ENCODE peak calls at places on chromosomes 7 and 10, in eight cellular contexts. K, Y, Q, S, X, V, U and F are unnamed samples.

GRCh38 chr10:111057006-111057405 is 19.8 kb upstream of the ADRA2A start:
- DNase-seq in V (no peak), X (no peak), S (no peak), Y (no peak), K (no peak), Q (no peak), U (no peak), F (no peak)

GRCh38 chr7:157620616-157621015 is 283.8 kb downstream of the DNAJB6 start:
- DNase-seq in Q (no peak), K (peak; percentile 57), V (no peak), Y (no peak), X (no peak), U (no peak), S (no peak), F (no peak)

GRCh38 chr7:107882766-107883165 is 8.2 kb upstream of the DLD start:
- DNase-seq in Q (no peak), S (no peak), X (no peak), V (no peak), Y (no peak), K (no peak), U (no peak), F (no peak)

GRCh38 chr10:90087197-90088007 is 386.0 kb downstream of the KIF20B start:
- DNase-seq in X (no peak), Y (no peak), U (no peak), V (no peak), K (no peak), Q (peak; percentile 93), S (peak; percentile 81), F (no peak)

GRCh38 chr7:30925913-30926312 is 14.3 kb downstream of the AQP1 start:
- DNase-seq in V (no peak), Y (peak; percentile 4), S (no peak), Q (no peak), U (no peak), K (peak; percentile 51), X (peak; percentile 28), F (no peak)

GRCh38 chr7:51067757-51068156 is 248.9 kb downstream of the COBL start:
- DNase-seq in X (peak; percentile 62), V (peak; percentile 63), S (peak; percentile 80), Y (peak; percentile 49), Q (peak; percentile 77), K (peak; percentile 76), U (no peak), F (no peak)

GRCh38 chr10:23439452-23439919 is 611 bp downstream of the OTUD1 start:
- DNase-seq in U (no peak), Q (no peak), S (no peak), Y (no peak), K (peak; percentile 66), V (no peak), X (no peak), F (peak; percentile 60)

GRCh38 chr7:129782257-129783096 is 170.3 kb downstream of the UBE2H start:
- DNase-seq in K (no peak), X (no peak), U (no peak), Q (no peak), V (peak; percentile 23), Y (no peak), S (no peak), F (no peak)

GRCh38 chr7:145009866-145010265 is 174.0 kb upstream of the TPK1 start:
- DNase-seq in X (no peak), U (no peak), V (no peak), K (no peak), S (no peak), Q (no peak), Y (no peak), F (no peak)

GRCh38 chr10:132506711-132507466 is 30.7 kb upstream of the INPP5A start:
- DNase-seq in X (no peak), Y (no peak), U (no peak), S (peak; percentile 59), Q (peak; percentile 79), V (no peak), K (peak; percentile 78), F (no peak)

GRCh38 chr10:132368881-132369635 is 27.9 kb upstream of the PWWP2B start:
- DNase-seq in Y (no peak), U (no peak), K (peak; percentile 33), S (no peak), X (no peak), Q (peak; percentile 47), V (no peak), F (no peak)

GRCh38 chr7:148110097-148110868 is 480.3 kb upstream of the C7orf33 start:
- DNase-seq in U (peak; percentile 33), X (no peak), S (no peak), V (no peak), Q (no peak), Y (no peak), K (no peak), F (no peak)

GRCh38 chr7:138170959-138171703 is 94.9 kb downstream of the AKR1D1 start:
- DNase-seq in X (no peak), Y (no peak), V (no peak), K (no peak), Q (no peak), S (no peak), U (no peak), F (no peak)

GRCh38 chr10:73338801-73339368 is 19.8 kb downstream of the CFAP70 start:
- DNase-seq in U (no peak), K (no peak), S (no peak), V (no peak), Y (no peak), Q (no peak), X (no peak), F (no peak)

GRCh38 chr10:132461683-132462231 is 64.8 kb downstream of the PWWP2B start:
- DNase-seq in U (no peak), K (no peak), Q (no peak), Y (no peak), V (no peak), X (no peak), S (no peak), F (no peak)

GRCh38 chr10:124006526-124006925 is 86.9 kb downstream of the CHST15 start:
- DNase-seq in V (no peak), Y (no peak), U (no peak), S (no peak), X (no peak), Q (no peak), K (peak; percentile 62), F (no peak)

GRCh38 chr7:155011081-155011480 is 8.2 kb upstream of the PAXIP1 start:
- DNase-seq in U (peak; percentile 43), X (no peak), V (no peak), Q (no peak), K (no peak), S (no peak), Y (no peak), F (no peak)

GRCh38 chr7:155007947-155008346 is 5.0 kb upstream of the PAXIP1 start:
- DNase-seq in Q (peak; percentile 11), V (no peak), K (no peak), X (no peak), S (peak; percentile 5), Y (no peak), U (no peak), F (no peak)

DNA sequence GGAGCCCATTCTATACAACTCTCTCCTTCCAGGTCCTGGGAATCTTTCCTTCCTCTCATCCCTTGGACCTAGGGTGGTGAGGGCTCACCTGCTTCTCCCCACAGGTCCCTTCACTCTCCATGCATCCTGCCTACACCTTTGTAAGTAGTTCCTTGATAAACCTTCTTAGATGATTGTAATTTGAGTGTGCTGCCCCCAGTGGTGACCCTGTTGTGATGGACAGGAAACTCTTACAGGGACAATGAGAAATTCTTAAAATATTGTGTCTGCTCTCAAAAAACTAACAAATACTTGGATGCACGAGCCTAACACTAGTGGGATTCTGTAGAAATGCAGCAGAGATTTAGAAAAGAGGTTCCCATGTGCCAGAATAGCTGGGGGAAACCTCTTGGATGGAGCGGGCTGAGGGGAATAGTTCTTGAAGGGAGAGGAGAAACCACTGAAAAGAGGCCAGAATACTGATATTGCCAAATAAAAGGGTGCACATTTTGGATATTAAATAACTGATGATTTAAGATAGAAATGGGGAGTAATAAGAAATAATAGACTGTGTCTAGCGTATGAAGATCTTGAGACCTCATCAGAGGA is 6.7 kb upstream of the PAXIP1 start:
- DNase-seq in S (no peak), Q (peak; percentile 5), V (no peak), X (no peak), K (no peak), U (no peak), Y (no peak), F (no peak)
- TF ChIP-seq CTCF in S (peak; percentile 39), Q (peak; percentile 37), V (peak; percentile 73), X (no peak), K (no peak), U (peak; percentile 58), Y (peak; percentile 56), F (no peak)

DNA sequence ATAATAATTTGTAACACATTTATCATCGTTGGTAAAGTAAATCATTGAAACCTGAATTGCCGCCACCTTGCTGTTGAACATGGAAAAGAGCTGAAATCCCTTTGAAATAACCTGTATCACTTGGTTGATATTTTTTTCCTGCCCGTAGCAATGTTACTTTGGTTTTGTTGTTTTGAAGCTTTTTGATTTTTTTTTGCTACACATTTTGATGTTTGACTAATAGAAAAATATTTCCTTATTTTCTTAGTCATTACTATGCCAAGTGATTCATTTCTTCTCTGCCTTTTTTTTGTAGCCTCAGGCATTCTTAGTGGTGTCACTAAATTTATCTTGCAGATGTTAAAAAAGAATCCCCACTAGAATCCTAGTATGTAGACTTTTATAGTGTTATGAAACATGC is 235.1 kb upstream of the MEOX2 start:
- DNase-seq in S (no peak), U (no peak), Y (no peak), Q (peak; percentile 54), X (no peak), V (no peak), K (no peak), F (no peak)
- TF ChIP-seq CTCF in S (no peak), U (no peak), Y (no peak), Q (no peak), X (no peak), V (no peak), K (no peak), F (no peak)

DNA sequence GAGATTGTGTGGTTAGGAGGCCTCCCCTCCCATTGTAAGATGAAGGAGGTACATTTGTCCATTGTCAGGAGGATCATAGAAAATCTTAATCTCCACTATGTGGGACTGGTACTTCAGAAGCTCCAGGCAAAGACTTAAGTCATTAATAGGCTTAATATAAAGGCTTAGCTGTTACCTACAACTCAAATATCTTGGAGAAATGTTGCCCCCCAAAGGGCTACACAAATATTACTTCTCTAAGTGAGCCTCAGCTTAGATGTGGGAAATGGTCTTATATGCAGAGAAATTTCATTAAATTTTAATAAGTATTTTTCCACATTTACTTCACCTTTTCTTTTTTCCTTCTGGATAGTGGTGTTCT is 27.2 kb downstream of the TAS2R41 start:
- DNase-seq in U (no peak), V (no peak), S (peak; percentile 28), Y (no peak), Q (no peak), K (no peak), X (no peak), F (no peak)
- TF ChIP-seq CTCF in U (no peak), V (peak; percentile 29), S (peak; percentile 6), Y (no peak), Q (no peak), K (no peak), X (no peak), F (no peak)

DNA sequence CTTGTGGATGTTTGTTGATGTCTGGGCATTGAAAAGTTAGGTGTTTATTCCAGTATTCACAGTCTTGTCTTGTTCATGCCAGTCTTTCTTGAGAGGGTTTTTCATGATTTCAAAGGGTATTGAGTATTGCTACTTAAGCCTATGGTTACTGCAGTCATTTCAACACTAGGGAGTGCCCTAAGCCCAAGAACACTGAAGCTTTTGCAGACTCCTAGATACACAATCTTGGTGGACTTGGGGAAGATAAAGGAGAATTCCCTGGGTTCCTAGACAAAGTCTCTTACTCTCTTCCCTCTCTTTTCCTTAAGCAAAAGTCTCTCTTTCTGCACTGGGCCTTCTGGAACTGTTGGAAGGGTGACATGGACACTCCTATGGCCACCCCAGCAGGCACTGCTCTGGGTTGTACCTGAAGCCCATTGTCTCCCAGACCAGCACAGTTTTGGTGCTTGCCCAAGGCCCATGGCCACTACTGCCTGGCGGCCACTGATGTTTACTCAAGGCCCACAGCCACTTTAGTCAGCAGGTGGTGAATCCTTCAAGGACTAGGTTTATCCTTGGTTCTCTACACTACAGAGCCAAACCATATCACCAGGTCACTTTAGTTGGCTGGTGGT is 24.9 kb downstream of the SAMD9 start:
- DNase-seq in Q (peak; percentile 65), U (peak; percentile 12), X (no peak), V (no peak), K (no peak), S (peak; percentile 68), Y (no peak), F (no peak)
- TF ChIP-seq CTCF in Q (peak; percentile 64), U (peak; percentile 70), X (peak; percentile 2), V (peak; percentile 41), K (no peak), S (peak; percentile 59), Y (peak; percentile 33), F (no peak)